ENCODE peak calls at places on chromosomes 2 and 18, in nine cellular contexts. C is aorta; G is hepatocyte; N is effector memory CD4-positive, alpha-beta T cell; Y is CD8-positive, alpha-beta memory T cell; Q is cardiac muscle cell; R is mesendoderm; O is iPS DF 6.9; L is naive thymus-derived CD4-positive, alpha-beta T cell. U is an unnamed sample.

GRCh38 chr18:2657788-2658458 is 2.4 kb downstream of the SMCHD1 start:
- DNase-seq in G (peak; percentile 81), O (no peak), Q (no peak), L (no peak), Y (no peak), R (peak; percentile 10), N (no peak), C (no peak), U (no peak)

GRCh38 chr18:58258707-58259342 is 214.8 kb downstream of the NEDD4L start:
- DNase-seq in Y (no peak), R (no peak), O (no peak), C (no peak), L (no peak), N (no peak), Q (no peak), G (no peak), U (no peak)

GRCh38 chr2:68907232-68907922 is 36.2 kb upstream of the BMP10 start:
- DNase-seq in Q (no peak), Y (no peak), C (no peak), R (no peak), G (no peak), N (peak; percentile 3), O (no peak), L (no peak), U (no peak)

GRCh38 chr2:234632527-234633391 is 135.9 kb upstream of the ARL4C start:
- DNase-seq in C (no peak), L (no peak), O (no peak), Y (no peak), G (no peak), Q (no peak), N (no peak), R (no peak), U (no peak)

GRCh38 chr2:8090748-8091700 is 590.8 kb upstream of the ID2 start:
- DNase-seq in C (peak; percentile 82), N (no peak), Q (peak; percentile 13), O (no peak), L (no peak), Y (no peak), G (peak; percentile 90), R (peak; percentile 57), U (no peak)

GRCh38 chr2:233996436-233996835 is 54.1 kb upstream of the SPP2 start:
- DNase-seq in G (no peak), O (no peak), L (no peak), N (no peak), Y (no peak), Q (no peak), C (no peak), R (no peak), U (no peak)

GRCh38 chr2:113672297-113672696 is 45.2 kb downstream of the RABL2A start:
- DNase-seq in C (no peak), Q (no peak), O (no peak), G (no peak), Y (no peak), L (no peak), R (no peak), N (no peak), U (no peak)

GRCh38 chr18:76338619-76339245 is 156.3 kb downstream of the ZNF516 start:
- DNase-seq in G (no peak), O (no peak), Q (no peak), Y (no peak), R (no peak), L (no peak), C (no peak), N (no peak), U (no peak)

GRCh38 chr18:32576296-32576916 is 105.7 kb upstream of the GAREM1 start:
- DNase-seq in L (no peak), G (peak; percentile 60), Q (peak; percentile 69), N (no peak), O (no peak), Y (no peak), C (no peak), R (peak; percentile 62), U (no peak)

GRCh38 chr18:8091042-8091441 is 518.2 kb upstream of the RAB12 start:
- DNase-seq in L (no peak), Q (no peak), R (no peak), G (no peak), Y (no peak), N (no peak), O (no peak), C (no peak), U (no peak)

GRCh38 chr2:26687785-26688184 is 4.7 kb upstream of the KCNK3 start:
- DNase-seq in N (no peak), Y (no peak), Q (no peak), C (peak; percentile 18), R (no peak), L (no peak), G (peak; percentile 24), O (no peak), U (no peak)

GRCh38 chr2:38599706-38600105 is 3.0 kb downstream of the HNRNPLL start:
- DNase-seq in L (no peak), C (no peak), G (no peak), Y (no peak), R (no peak), O (no peak), N (no peak), Q (no peak), U (no peak)
- H3K27ac ChIP-seq in L (no peak overlapping the region), C (no peak overlapping the region), G (peak overlapping the region; percentile 100), Y (peak overlapping the region; percentile 82), R (no peak overlapping the region), O (no peak overlapping the region), N (peak overlapping the region; percentile 85), Q (peak overlapping the region; percentile 94), U (peak overlapping the region; percentile 87)

DNA sequence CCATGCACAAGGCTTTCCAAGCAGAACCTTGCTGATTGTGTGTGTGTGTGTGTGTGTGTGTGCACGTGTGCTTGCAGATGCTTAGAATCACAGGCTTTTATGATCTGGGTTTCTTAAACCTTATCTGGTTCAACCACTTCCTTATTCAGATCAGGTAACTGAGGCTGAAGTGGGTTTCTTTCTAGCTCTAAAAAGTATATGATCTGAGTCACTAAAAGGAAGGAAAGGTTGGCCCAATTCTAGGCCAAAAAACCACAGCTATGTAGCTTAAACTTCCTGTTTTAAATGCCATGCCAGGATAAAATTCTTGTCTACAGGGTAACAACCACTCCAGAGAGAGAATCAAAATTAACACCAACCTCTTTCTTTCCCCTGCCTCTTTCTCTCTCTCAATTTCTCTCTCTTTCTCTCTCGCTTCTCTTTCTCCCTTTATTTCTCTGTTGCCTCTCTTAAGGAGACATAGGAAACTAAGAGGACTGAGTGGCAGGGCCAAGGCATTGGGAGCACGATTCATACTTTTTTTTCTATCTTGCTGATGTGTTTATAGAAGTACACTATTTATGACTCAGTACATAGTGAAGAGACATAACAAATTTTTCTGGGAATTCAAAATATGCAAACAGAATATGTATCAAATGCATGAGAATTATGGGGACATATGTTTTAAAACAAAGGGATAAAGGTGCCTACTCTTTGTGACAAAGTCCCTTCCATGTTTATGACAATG is 140.4 kb downstream of the TRIB2 start:
- DNase-seq in N (no peak), R (no peak), Y (peak; percentile 72), C (no peak), L (peak; percentile 48), G (no peak), O (no peak), Q (no peak), U (peak; percentile 83)
- H3K27ac ChIP-seq in N (peak overlapping the region; percentile 17), R (no peak overlapping the region), Y (no peak overlapping the region), C (no peak overlapping the region), L (no peak overlapping the region), G (no peak overlapping the region), O (no peak overlapping the region), Q (no peak overlapping the region), U (peak overlapping the region; percentile 34)

GRCh38 chr2:33242845-33243244 is 233.6 kb upstream of the RASGRP3 start:
- DNase-seq in C (no peak), Y (no peak), Q (no peak), G (no peak), N (no peak), O (no peak), L (no peak), R (no peak), U (no peak)

GRCh38 chr2:33240178-33240577 is 236.3 kb upstream of the RASGRP3 start:
- DNase-seq in O (no peak), G (peak; percentile 51), Q (no peak), R (peak; percentile 75), Y (no peak), L (no peak), C (no peak), N (no peak), U (no peak)

GRCh38 chr2:33241072-33241471 is 235.4 kb upstream of the RASGRP3 start:
- DNase-seq in N (no peak), C (no peak), O (no peak), L (no peak), Q (no peak), G (no peak), Y (no peak), R (no peak), U (no peak)

GRCh38 chr2:33238111-33238510 is 238.3 kb upstream of the RASGRP3 start:
- DNase-seq in G (no peak), C (no peak), Y (no peak), R (no peak), L (no peak), Q (no peak), N (no peak), O (no peak), U (no peak)

DNA sequence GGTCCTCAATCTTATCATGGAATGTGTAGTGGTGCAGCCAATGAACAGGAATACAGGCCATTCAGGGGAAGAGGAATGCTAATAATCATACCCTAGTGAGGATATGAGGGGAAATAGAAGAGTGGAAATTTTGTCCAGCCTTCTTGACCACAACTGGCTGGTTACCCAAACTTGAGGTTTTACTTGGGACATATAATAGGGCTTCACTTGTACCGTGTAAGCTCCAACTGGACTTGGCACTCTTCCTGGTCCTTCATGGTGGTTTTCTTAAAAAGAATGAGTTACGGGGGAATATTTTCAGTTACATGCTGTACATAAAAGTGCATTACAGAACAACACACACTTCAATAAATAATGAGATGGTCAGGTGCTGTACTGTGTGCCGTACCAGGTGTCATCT is 234.9 kb upstream of the RASGRP3 start:
- DNase-seq in G (no peak), Y (no peak), O (no peak), Q (peak; percentile 23), R (no peak), C (no peak), L (no peak), N (no peak), U (no peak)
- H3K27ac ChIP-seq in G (no peak overlapping the region), Y (no peak overlapping the region), O (no peak overlapping the region), Q (peak overlapping the region; percentile 28), R (no peak overlapping the region), C (peak overlapping the region; percentile 74), L (no peak overlapping the region), N (no peak overlapping the region), U (no peak overlapping the region)

GRCh38 chr18:48375150-48375790 is 33.9 kb downstream of the ZBTB7C start:
- DNase-seq in G (no peak), Q (no peak), O (no peak), C (peak; percentile 53), L (no peak), Y (no peak), N (no peak), R (no peak), U (no peak)
- H3K27ac ChIP-seq in G (no peak overlapping the region), Q (no peak overlapping the region), O (no peak overlapping the region), C (peak overlapping the region; percentile 42), L (no peak overlapping the region), Y (no peak overlapping the region), N (no peak overlapping the region), R (no peak overlapping the region), U (no peak overlapping the region)

DNA sequence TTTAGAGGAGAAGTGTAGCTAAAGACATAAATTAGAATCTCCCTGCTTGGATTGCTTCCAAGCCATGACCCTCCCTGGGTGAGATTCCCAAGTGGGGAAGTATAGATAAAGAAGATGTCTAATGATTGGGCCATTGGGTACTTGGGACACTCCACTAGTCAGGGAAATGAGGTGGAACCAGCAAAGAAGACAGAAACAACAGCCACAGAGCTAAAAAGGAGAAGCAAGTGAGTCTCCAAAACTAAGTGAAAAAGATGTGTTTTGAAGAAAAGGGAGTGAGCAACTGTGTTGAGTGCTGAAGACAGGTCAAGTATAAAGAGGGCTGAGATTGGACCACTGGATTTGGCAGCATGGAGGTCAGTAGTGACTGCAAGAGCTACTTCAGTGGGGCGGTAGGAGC is 276.7 kb upstream of the STON1 start:
- DNase-seq in C (no peak), Y (no peak), G (no peak), Q (no peak), L (no peak), O (no peak), N (no peak), R (no peak), U (no peak)
- H3K27ac ChIP-seq in C (no peak overlapping the region), Y (no peak overlapping the region), G (no peak overlapping the region), Q (no peak overlapping the region), L (no peak overlapping the region), O (no peak overlapping the region), N (no peak overlapping the region), R (no peak overlapping the region), U (no peak overlapping the region)

U was measured in CD4-positive, CD25-positive, alpha-beta regulatory T cell.